ENCODE peak calls at places on chromosomes 3 and 15, in eight cellular contexts. One of them, this sample, is unnamed.

GRCh38 chr3:151315136-151315535 is 1.5 kb downstream of the GPR87 start:
- DNase-seq in progenitor cell of endocrine pancreas: no peak
- DNase-seq in CD4-positive, alpha-beta T cell: no peak
- DNase-seq in NCI-H774: no peak
- DNase-seq in activated naive CD4-positive, alpha-beta T cell treated with anti-CD3 and anti-CD28 coated beads, Interleukin-2, amount 50 U/mL, for 16 hours: no peak
- DNase-seq in left ventricle myocardium superior: no peak
- DNase-seq in activated CD8-positive, alpha-beta memory T cell treated with anti-CD3 and anti-CD28 coated beads for 4 hours: no peak
- DNase-seq in GF-D8: no peak
- DNase-seq in this sample: no peak

GRCh38 chr15:101187820-101188516 is 63.9 kb downstream of the CHSY1 start:
- DNase-seq in progenitor cell of endocrine pancreas: no peak
- DNase-seq in CD4-positive, alpha-beta T cell: no peak
- DNase-seq in NCI-H774: no peak
- DNase-seq in activated naive CD4-positive, alpha-beta T cell treated with anti-CD3 and anti-CD28 coated beads, Interleukin-2, amount 50 U/mL, for 16 hours: no peak
- DNase-seq in left ventricle myocardium superior: no peak
- DNase-seq in activated CD8-positive, alpha-beta memory T cell treated with anti-CD3 and anti-CD28 coated beads for 4 hours: no peak
- DNase-seq in GF-D8: no peak
- DNase-seq in this sample: no peak

GRCh38 chr3:39671116-39671515 is 138.3 kb upstream of the MYRIP start:
- DNase-seq in progenitor cell of endocrine pancreas: no peak
- DNase-seq in CD4-positive, alpha-beta T cell: no peak
- DNase-seq in NCI-H774: no peak
- DNase-seq in activated naive CD4-positive, alpha-beta T cell treated with anti-CD3 and anti-CD28 coated beads, Interleukin-2, amount 50 U/mL, for 16 hours: no peak
- DNase-seq in left ventricle myocardium superior: no peak
- DNase-seq in activated CD8-positive, alpha-beta memory T cell treated with anti-CD3 and anti-CD28 coated beads for 4 hours: no peak
- DNase-seq in GF-D8: no peak
- DNase-seq in this sample: no peak

GRCh38 chr3:170355738-170356595 is 1.5 kb upstream of the SKIL start:
- DNase-seq in progenitor cell of endocrine pancreas: no peak
- DNase-seq in CD4-positive, alpha-beta T cell: no peak
- DNase-seq in NCI-H774: peak
- DNase-seq in activated naive CD4-positive, alpha-beta T cell treated with anti-CD3 and anti-CD28 coated beads, Interleukin-2, amount 50 U/mL, for 16 hours: no peak
- DNase-seq in left ventricle myocardium superior: peak
- DNase-seq in activated CD8-positive, alpha-beta memory T cell treated with anti-CD3 and anti-CD28 coated beads for 4 hours: no peak
- DNase-seq in GF-D8: peak
- DNase-seq in this sample: peak

GRCh38 chr3:88149146-88149515 is 628 bp upstream of the C3orf38 start:
- DNase-seq in progenitor cell of endocrine pancreas: no peak
- DNase-seq in CD4-positive, alpha-beta T cell: no peak
- DNase-seq in NCI-H774: no peak
- DNase-seq in activated naive CD4-positive, alpha-beta T cell treated with anti-CD3 and anti-CD28 coated beads, Interleukin-2, amount 50 U/mL, for 16 hours: peak
- DNase-seq in left ventricle myocardium superior: no peak
- DNase-seq in activated CD8-positive, alpha-beta memory T cell treated with anti-CD3 and anti-CD28 coated beads for 4 hours: no peak
- DNase-seq in GF-D8: no peak
- DNase-seq in this sample: peak

GRCh38 chr3:44337253-44337652 is 1.3 kb upstream of the TCAIM start:
- DNase-seq in progenitor cell of endocrine pancreas: no peak
- DNase-seq in CD4-positive, alpha-beta T cell: no peak
- DNase-seq in NCI-H774: no peak
- DNase-seq in activated naive CD4-positive, alpha-beta T cell treated with anti-CD3 and anti-CD28 coated beads, Interleukin-2, amount 50 U/mL, for 16 hours: no peak
- DNase-seq in left ventricle myocardium superior: no peak
- DNase-seq in activated CD8-positive, alpha-beta memory T cell treated with anti-CD3 and anti-CD28 coated beads for 4 hours: no peak
- DNase-seq in GF-D8: no peak
- DNase-seq in this sample: no peak

GRCh38 chr3:116291141-116291540 is 154.1 kb downstream of the LSAMP start:
- DNase-seq in progenitor cell of endocrine pancreas: no peak
- DNase-seq in CD4-positive, alpha-beta T cell: no peak
- DNase-seq in NCI-H774: no peak
- DNase-seq in activated naive CD4-positive, alpha-beta T cell treated with anti-CD3 and anti-CD28 coated beads, Interleukin-2, amount 50 U/mL, for 16 hours: no peak
- DNase-seq in left ventricle myocardium superior: no peak
- DNase-seq in activated CD8-positive, alpha-beta memory T cell treated with anti-CD3 and anti-CD28 coated beads for 4 hours: no peak
- DNase-seq in GF-D8: no peak
- DNase-seq in this sample: no peak

GRCh38 chr3:158140396-158140795 is 30.5 kb downstream of the RSRC1 start:
- DNase-seq in progenitor cell of endocrine pancreas: no peak
- DNase-seq in CD4-positive, alpha-beta T cell: no peak
- DNase-seq in NCI-H774: no peak
- DNase-seq in activated naive CD4-positive, alpha-beta T cell treated with anti-CD3 and anti-CD28 coated beads, Interleukin-2, amount 50 U/mL, for 16 hours: no peak
- DNase-seq in left ventricle myocardium superior: no peak
- DNase-seq in activated CD8-positive, alpha-beta memory T cell treated with anti-CD3 and anti-CD28 coated beads for 4 hours: no peak
- DNase-seq in GF-D8: no peak
- DNase-seq in this sample: no peak

GRCh38 chr3:58749948-58750347 is 83.4 kb upstream of the FAM3D start:
- DNase-seq in progenitor cell of endocrine pancreas: no peak
- DNase-seq in CD4-positive, alpha-beta T cell: no peak
- DNase-seq in NCI-H774: no peak
- DNase-seq in activated naive CD4-positive, alpha-beta T cell treated with anti-CD3 and anti-CD28 coated beads, Interleukin-2, amount 50 U/mL, for 16 hours: no peak
- DNase-seq in left ventricle myocardium superior: no peak
- DNase-seq in activated CD8-positive, alpha-beta memory T cell treated with anti-CD3 and anti-CD28 coated beads for 4 hours: no peak
- DNase-seq in GF-D8: no peak
- DNase-seq in this sample: no peak

GRCh38 chr3:49867400-49867799 is 2.3 kb downstream of the CAMKV start:
- DNase-seq in progenitor cell of endocrine pancreas: no peak
- DNase-seq in CD4-positive, alpha-beta T cell: no peak
- DNase-seq in NCI-H774: no peak
- DNase-seq in activated naive CD4-positive, alpha-beta T cell treated with anti-CD3 and anti-CD28 coated beads, Interleukin-2, amount 50 U/mL, for 16 hours: no peak
- DNase-seq in left ventricle myocardium superior: no peak
- DNase-seq in activated CD8-positive, alpha-beta memory T cell treated with anti-CD3 and anti-CD28 coated beads for 4 hours: no peak
- DNase-seq in GF-D8: no peak
- DNase-seq in this sample: no peak

GRCh38 chr15:89908226-89908625 is 4.5 kb downstream of the ARPIN start:
- DNase-seq in progenitor cell of endocrine pancreas: no peak
- DNase-seq in CD4-positive, alpha-beta T cell: no peak
- DNase-seq in NCI-H774: no peak
- DNase-seq in activated naive CD4-positive, alpha-beta T cell treated with anti-CD3 and anti-CD28 coated beads, Interleukin-2, amount 50 U/mL, for 16 hours: no peak
- DNase-seq in left ventricle myocardium superior: no peak
- DNase-seq in activated CD8-positive, alpha-beta memory T cell treated with anti-CD3 and anti-CD28 coated beads for 4 hours: no peak
- DNase-seq in GF-D8: no peak
- DNase-seq in this sample: no peak

GRCh38 chr3:183388213-183388612 is 40.2 kb downstream of the MCF2L2 start:
- DNase-seq in progenitor cell of endocrine pancreas: no peak
- DNase-seq in CD4-positive, alpha-beta T cell: no peak
- DNase-seq in NCI-H774: no peak
- DNase-seq in activated naive CD4-positive, alpha-beta T cell treated with anti-CD3 and anti-CD28 coated beads, Interleukin-2, amount 50 U/mL, for 16 hours: no peak
- DNase-seq in left ventricle myocardium superior: no peak
- DNase-seq in activated CD8-positive, alpha-beta memory T cell treated with anti-CD3 and anti-CD28 coated beads for 4 hours: no peak
- DNase-seq in GF-D8: no peak
- DNase-seq in this sample: no peak

GRCh38 chr3:28104896-28105554 is 136.4 kb upstream of the CMC1 start:
- DNase-seq in progenitor cell of endocrine pancreas: no peak
- DNase-seq in CD4-positive, alpha-beta T cell: no peak
- DNase-seq in NCI-H774: no peak
- DNase-seq in activated naive CD4-positive, alpha-beta T cell treated with anti-CD3 and anti-CD28 coated beads, Interleukin-2, amount 50 U/mL, for 16 hours: no peak
- DNase-seq in left ventricle myocardium superior: peak
- DNase-seq in activated CD8-positive, alpha-beta memory T cell treated with anti-CD3 and anti-CD28 coated beads for 4 hours: no peak
- DNase-seq in GF-D8: no peak
- DNase-seq in this sample: no peak

GRCh38 chr3:29552036-29552435 is 271.2 kb downstream of the RBMS3 start:
- DNase-seq in progenitor cell of endocrine pancreas: no peak
- DNase-seq in CD4-positive, alpha-beta T cell: no peak
- DNase-seq in NCI-H774: no peak
- DNase-seq in activated naive CD4-positive, alpha-beta T cell treated with anti-CD3 and anti-CD28 coated beads, Interleukin-2, amount 50 U/mL, for 16 hours: no peak
- DNase-seq in left ventricle myocardium superior: no peak
- DNase-seq in activated CD8-positive, alpha-beta memory T cell treated with anti-CD3 and anti-CD28 coated beads for 4 hours: no peak
- DNase-seq in GF-D8: no peak
- DNase-seq in this sample: no peak

GRCh38 chr15:79292011-79292410 is 9.5 kb downstream of the ANKRD34C start:
- DNase-seq in progenitor cell of endocrine pancreas: no peak
- DNase-seq in CD4-positive, alpha-beta T cell: no peak
- DNase-seq in NCI-H774: no peak
- DNase-seq in activated naive CD4-positive, alpha-beta T cell treated with anti-CD3 and anti-CD28 coated beads, Interleukin-2, amount 50 U/mL, for 16 hours: no peak
- DNase-seq in left ventricle myocardium superior: no peak
- DNase-seq in activated CD8-positive, alpha-beta memory T cell treated with anti-CD3 and anti-CD28 coated beads for 4 hours: no peak
- DNase-seq in GF-D8: no peak
- DNase-seq in this sample: no peak

GRCh38 chr3:32994045-32994444 is 42.6 kb downstream of the CCR4 start:
- DNase-seq in progenitor cell of endocrine pancreas: no peak
- DNase-seq in CD4-positive, alpha-beta T cell: no peak
- DNase-seq in NCI-H774: no peak
- DNase-seq in activated naive CD4-positive, alpha-beta T cell treated with anti-CD3 and anti-CD28 coated beads, Interleukin-2, amount 50 U/mL, for 16 hours: no peak
- DNase-seq in left ventricle myocardium superior: no peak
- DNase-seq in activated CD8-positive, alpha-beta memory T cell treated with anti-CD3 and anti-CD28 coated beads for 4 hours: no peak
- DNase-seq in GF-D8: no peak
- DNase-seq in this sample: no peak

GRCh38 chr3:42128526-42128925 is 37.4 kb downstream of the TRAK1 start:
- DNase-seq in progenitor cell of endocrine pancreas: no peak
- DNase-seq in CD4-positive, alpha-beta T cell: no peak
- DNase-seq in NCI-H774: no peak
- DNase-seq in activated naive CD4-positive, alpha-beta T cell treated with anti-CD3 and anti-CD28 coated beads, Interleukin-2, amount 50 U/mL, for 16 hours: no peak
- DNase-seq in left ventricle myocardium superior: no peak
- DNase-seq in activated CD8-positive, alpha-beta memory T cell treated with anti-CD3 and anti-CD28 coated beads for 4 hours: no peak
- DNase-seq in GF-D8: no peak
- DNase-seq in this sample: no peak

GRCh38 chr3:128503164-128503651 is 10.2 kb upstream of the GATA2 start:
- DNase-seq in progenitor cell of endocrine pancreas: no peak
- DNase-seq in CD4-positive, alpha-beta T cell: no peak
- DNase-seq in NCI-H774: no peak
- DNase-seq in activated naive CD4-positive, alpha-beta T cell treated with anti-CD3 and anti-CD28 coated beads, Interleukin-2, amount 50 U/mL, for 16 hours: no peak
- DNase-seq in left ventricle myocardium superior: no peak
- DNase-seq in activated CD8-positive, alpha-beta memory T cell treated with anti-CD3 and anti-CD28 coated beads for 4 hours: no peak
- DNase-seq in GF-D8: no peak
- DNase-seq in this sample: no peak

GRCh38 chr3:173584093-173584833 is 186.7 kb downstream of the NLGN1 start:
- DNase-seq in progenitor cell of endocrine pancreas: no peak
- DNase-seq in CD4-positive, alpha-beta T cell: no peak
- DNase-seq in NCI-H774: no peak
- DNase-seq in activated naive CD4-positive, alpha-beta T cell treated with anti-CD3 and anti-CD28 coated beads, Interleukin-2, amount 50 U/mL, for 16 hours: no peak
- DNase-seq in left ventricle myocardium superior: no peak
- DNase-seq in activated CD8-positive, alpha-beta memory T cell treated with anti-CD3 and anti-CD28 coated beads for 4 hours: no peak
- DNase-seq in GF-D8: no peak
- DNase-seq in this sample: no peak

GRCh38 chr15:89385596-89386242 is 51.1 kb upstream of the POLG start:
- DNase-seq in progenitor cell of endocrine pancreas: no peak
- DNase-seq in CD4-positive, alpha-beta T cell: no peak
- DNase-seq in NCI-H774: no peak
- DNase-seq in activated naive CD4-positive, alpha-beta T cell treated with anti-CD3 and anti-CD28 coated beads, Interleukin-2, amount 50 U/mL, for 16 hours: no peak
- DNase-seq in left ventricle myocardium superior: no peak
- DNase-seq in activated CD8-positive, alpha-beta memory T cell treated with anti-CD3 and anti-CD28 coated beads for 4 hours: no peak
- DNase-seq in GF-D8: peak
- DNase-seq in this sample: no peak

GRCh38 chr3:184380210-184380626 is 364 bp downstream of the CHRD start:
- DNase-seq in progenitor cell of endocrine pancreas: peak
- DNase-seq in CD4-positive, alpha-beta T cell: no peak
- DNase-seq in NCI-H774: peak
- DNase-seq in activated naive CD4-positive, alpha-beta T cell treated with anti-CD3 and anti-CD28 coated beads, Interleukin-2, amount 50 U/mL, for 16 hours: peak
- DNase-seq in left ventricle myocardium superior: peak
- DNase-seq in activated CD8-positive, alpha-beta memory T cell treated with anti-CD3 and anti-CD28 coated beads for 4 hours: no peak
- DNase-seq in GF-D8: no peak
- DNase-seq in this sample: no peak

GRCh38 chr15:89409993-89410767 is 75.6 kb upstream of the POLG start:
- DNase-seq in progenitor cell of endocrine pancreas: no peak
- DNase-seq in CD4-positive, alpha-beta T cell: no peak
- DNase-seq in NCI-H774: no peak
- DNase-seq in activated naive CD4-positive, alpha-beta T cell treated with anti-CD3 and anti-CD28 coated beads, Interleukin-2, amount 50 U/mL, for 16 hours: no peak
- DNase-seq in left ventricle myocardium superior: no peak
- DNase-seq in activated CD8-positive, alpha-beta memory T cell treated with anti-CD3 and anti-CD28 coated beads for 4 hours: no peak
- DNase-seq in GF-D8: no peak
- DNase-seq in this sample: no peak

GRCh38 chr15:34154725-34155204 is 52.9 kb downstream of the PGBD4 start:
- DNase-seq in progenitor cell of endocrine pancreas: no peak
- DNase-seq in CD4-positive, alpha-beta T cell: no peak
- DNase-seq in NCI-H774: no peak
- DNase-seq in activated naive CD4-positive, alpha-beta T cell treated with anti-CD3 and anti-CD28 coated beads, Interleukin-2, amount 50 U/mL, for 16 hours: no peak
- DNase-seq in left ventricle myocardium superior: no peak
- DNase-seq in activated CD8-positive, alpha-beta memory T cell treated with anti-CD3 and anti-CD28 coated beads for 4 hours: no peak
- DNase-seq in GF-D8: no peak
- DNase-seq in this sample: no peak

GRCh38 chr15:57041416-57041815 is 123.0 kb downstream of the TCF12 start:
- DNase-seq in progenitor cell of endocrine pancreas: no peak
- DNase-seq in CD4-positive, alpha-beta T cell: no peak
- DNase-seq in NCI-H774: no peak
- DNase-seq in activated naive CD4-positive, alpha-beta T cell treated with anti-CD3 and anti-CD28 coated beads, Interleukin-2, amount 50 U/mL, for 16 hours: no peak
- DNase-seq in left ventricle myocardium superior: no peak
- DNase-seq in activated CD8-positive, alpha-beta memory T cell treated with anti-CD3 and anti-CD28 coated beads for 4 hours: no peak
- DNase-seq in GF-D8: no peak
- DNase-seq in this sample: no peak

GRCh38 chr3:183731611-183732010 is 34.0 kb downstream of the YEATS2 start:
- DNase-seq in progenitor cell of endocrine pancreas: no peak
- DNase-seq in CD4-positive, alpha-beta T cell: no peak
- DNase-seq in NCI-H774: no peak
- DNase-seq in activated naive CD4-positive, alpha-beta T cell treated with anti-CD3 and anti-CD28 coated beads, Interleukin-2, amount 50 U/mL, for 16 hours: no peak
- DNase-seq in left ventricle myocardium superior: no peak
- DNase-seq in activated CD8-positive, alpha-beta memory T cell treated with anti-CD3 and anti-CD28 coated beads for 4 hours: no peak
- DNase-seq in GF-D8: no peak
- DNase-seq in this sample: no peak

GRCh38 chr3:25594007-25594502 is 70.7 kb downstream of the TOP2B start:
- DNase-seq in progenitor cell of endocrine pancreas: no peak
- DNase-seq in CD4-positive, alpha-beta T cell: no peak
- DNase-seq in NCI-H774: peak
- DNase-seq in activated naive CD4-positive, alpha-beta T cell treated with anti-CD3 and anti-CD28 coated beads, Interleukin-2, amount 50 U/mL, for 16 hours: no peak
- DNase-seq in left ventricle myocardium superior: no peak
- DNase-seq in activated CD8-positive, alpha-beta memory T cell treated with anti-CD3 and anti-CD28 coated beads for 4 hours: no peak
- DNase-seq in GF-D8: no peak
- DNase-seq in this sample: no peak

GRCh38 chr3:50242778-50243551 is 7.0 kb downstream of the GNAI2 start:
- DNase-seq in progenitor cell of endocrine pancreas: no peak
- DNase-seq in CD4-positive, alpha-beta T cell: no peak
- DNase-seq in NCI-H774: no peak
- DNase-seq in activated naive CD4-positive, alpha-beta T cell treated with anti-CD3 and anti-CD28 coated beads, Interleukin-2, amount 50 U/mL, for 16 hours: no peak
- DNase-seq in left ventricle myocardium superior: peak
- DNase-seq in activated CD8-positive, alpha-beta memory T cell treated with anti-CD3 and anti-CD28 coated beads for 4 hours: no peak
- DNase-seq in GF-D8: peak
- DNase-seq in this sample: peak

GRCh38 chr3:185631108-185631507 is 45.0 kb downstream of the SENP2 start:
- DNase-seq in progenitor cell of endocrine pancreas: no peak
- DNase-seq in CD4-positive, alpha-beta T cell: no peak
- DNase-seq in NCI-H774: no peak
- DNase-seq in activated naive CD4-positive, alpha-beta T cell treated with anti-CD3 and anti-CD28 coated beads, Interleukin-2, amount 50 U/mL, for 16 hours: no peak
- DNase-seq in left ventricle myocardium superior: no peak
- DNase-seq in activated CD8-positive, alpha-beta memory T cell treated with anti-CD3 and anti-CD28 coated beads for 4 hours: no peak
- DNase-seq in GF-D8: no peak
- DNase-seq in this sample: no peak

GRCh38 chr3:149487598-149488197 is 13.2 kb downstream of the TM4SF4 start:
- DNase-seq in progenitor cell of endocrine pancreas: peak
- DNase-seq in CD4-positive, alpha-beta T cell: no peak
- DNase-seq in NCI-H774: no peak
- DNase-seq in activated naive CD4-positive, alpha-beta T cell treated with anti-CD3 and anti-CD28 coated beads, Interleukin-2, amount 50 U/mL, for 16 hours: peak
- DNase-seq in left ventricle myocardium superior: no peak
- DNase-seq in activated CD8-positive, alpha-beta memory T cell treated with anti-CD3 and anti-CD28 coated beads for 4 hours: no peak
- DNase-seq in GF-D8: no peak
- DNase-seq in this sample: no peak

GRCh38 chr15:73900129-73900712 is 26.0 kb upstream of the LOXL1 start:
- DNase-seq in progenitor cell of endocrine pancreas: no peak
- DNase-seq in CD4-positive, alpha-beta T cell: no peak
- DNase-seq in NCI-H774: no peak
- DNase-seq in activated naive CD4-positive, alpha-beta T cell treated with anti-CD3 and anti-CD28 coated beads, Interleukin-2, amount 50 U/mL, for 16 hours: no peak
- DNase-seq in left ventricle myocardium superior: no peak
- DNase-seq in activated CD8-positive, alpha-beta memory T cell treated with anti-CD3 and anti-CD28 coated beads for 4 hours: no peak
- DNase-seq in GF-D8: no peak
- DNase-seq in this sample: no peak

GRCh38 chr3:25533365-25533764 is 105.3 kb downstream of the RARB start:
- DNase-seq in progenitor cell of endocrine pancreas: no peak
- DNase-seq in CD4-positive, alpha-beta T cell: no peak
- DNase-seq in NCI-H774: no peak
- DNase-seq in activated naive CD4-positive, alpha-beta T cell treated with anti-CD3 and anti-CD28 coated beads, Interleukin-2, amount 50 U/mL, for 16 hours: no peak
- DNase-seq in left ventricle myocardium superior: no peak
- DNase-seq in activated CD8-positive, alpha-beta memory T cell treated with anti-CD3 and anti-CD28 coated beads for 4 hours: no peak
- DNase-seq in GF-D8: no peak
- DNase-seq in this sample: no peak

GRCh38 chr3:139423232-139423631 is 33.8 kb upstream of the COPB2 start:
- DNase-seq in progenitor cell of endocrine pancreas: no peak
- DNase-seq in CD4-positive, alpha-beta T cell: no peak
- DNase-seq in NCI-H774: no peak
- DNase-seq in activated naive CD4-positive, alpha-beta T cell treated with anti-CD3 and anti-CD28 coated beads, Interleukin-2, amount 50 U/mL, for 16 hours: no peak
- DNase-seq in left ventricle myocardium superior: no peak
- DNase-seq in activated CD8-positive, alpha-beta memory T cell treated with anti-CD3 and anti-CD28 coated beads for 4 hours: no peak
- DNase-seq in GF-D8: no peak
- DNase-seq in this sample: no peak

GRCh38 chr3:129549006-129549800 is 6.2 kb downstream of the H1-8 start:
- DNase-seq in progenitor cell of endocrine pancreas: no peak
- DNase-seq in CD4-positive, alpha-beta T cell: no peak
- DNase-seq in NCI-H774: no peak
- DNase-seq in activated naive CD4-positive, alpha-beta T cell treated with anti-CD3 and anti-CD28 coated beads, Interleukin-2, amount 50 U/mL, for 16 hours: no peak
- DNase-seq in left ventricle myocardium superior: no peak
- DNase-seq in activated CD8-positive, alpha-beta memory T cell treated with anti-CD3 and anti-CD28 coated beads for 4 hours: no peak
- DNase-seq in GF-D8: no peak
- DNase-seq in this sample: no peak

GRCh38 chr3:196976891-196977420 is 8.3 kb upstream of the PIGZ start:
- DNase-seq in progenitor cell of endocrine pancreas: no peak
- DNase-seq in CD4-positive, alpha-beta T cell: no peak
- DNase-seq in NCI-H774: no peak
- DNase-seq in activated naive CD4-positive, alpha-beta T cell treated with anti-CD3 and anti-CD28 coated beads, Interleukin-2, amount 50 U/mL, for 16 hours: no peak
- DNase-seq in left ventricle myocardium superior: no peak
- DNase-seq in activated CD8-positive, alpha-beta memory T cell treated with anti-CD3 and anti-CD28 coated beads for 4 hours: no peak
- DNase-seq in GF-D8: no peak
- DNase-seq in this sample: no peak